ENCODE peak calls at places on chromosomes 11 and 22, in five cellular contexts. One of them, this sample, is unnamed.

GRCh38 chr11:100956321-100956720 is 173.3 kb downstream of the PGR start:
- DNase-seq in CD8-positive, alpha-beta T cell: no peak
- DNase-seq in choroid plexus epithelial cell: no peak
- DNase-seq in MCF 10A: no peak
- DNase-seq in MM.1S: no peak
- DNase-seq in this sample: no peak

GRCh38 chr11:69361466-69361865 is 67.5 kb downstream of the MYEOV start:
- DNase-seq in choroid plexus epithelial cell: no peak
- DNase-seq in MCF 10A: no peak
- DNase-seq in CD8-positive, alpha-beta T cell: no peak
- DNase-seq in MM.1S: no peak
- DNase-seq in this sample: no peak

GRCh38 chr11:67484847-67485311 is 2.1 kb downstream of the AIP start:
- DNase-seq in MCF 10A: no peak
- DNase-seq in MM.1S: no peak
- DNase-seq in CD8-positive, alpha-beta T cell: no peak
- DNase-seq in choroid plexus epithelial cell: no peak
- DNase-seq in this sample: no peak

GRCh38 chr22:27238935-27239510 is 562.5 kb downstream of the MN1 start:
- DNase-seq in MCF 10A: peak; percentile 83
- DNase-seq in choroid plexus epithelial cell: peak; percentile 99
- DNase-seq in CD8-positive, alpha-beta T cell: no peak
- DNase-seq in MM.1S: no peak
- DNase-seq in this sample: peak; percentile 97

GRCh38 chr11:32435511-32435946 is at the start of gene WT1:
- DNase-seq in MCF 10A: peak; percentile 35
- DNase-seq in CD8-positive, alpha-beta T cell: no peak
- DNase-seq in choroid plexus epithelial cell: no peak
- DNase-seq in MM.1S: no peak
- DNase-seq in this sample: no peak

GRCh38 chr11:114892381-114893197 is 214.3 kb downstream of the NXPE2 start:
- DNase-seq in CD8-positive, alpha-beta T cell: no peak
- DNase-seq in MCF 10A: peak; percentile 28
- DNase-seq in choroid plexus epithelial cell: no peak
- DNase-seq in MM.1S: no peak
- DNase-seq in this sample: no peak

GRCh38 chr11:73397468-73398131 is 21.4 kb downstream of the RELT start:
- DNase-seq in MM.1S: no peak
- DNase-seq in MCF 10A: no peak
- DNase-seq in CD8-positive, alpha-beta T cell: no peak
- DNase-seq in choroid plexus epithelial cell: no peak
- DNase-seq in this sample: no peak

GRCh38 chr11:27234043-27234668 is 128.9 kb downstream of the CCDC34 start:
- DNase-seq in choroid plexus epithelial cell: peak; percentile 95
- DNase-seq in MCF 10A: peak; percentile 69
- DNase-seq in MM.1S: no peak
- DNase-seq in CD8-positive, alpha-beta T cell: no peak
- DNase-seq in this sample: peak; percentile 97

GRCh38 chr11:69888671-69889076 is 69.5 kb upstream of the FGF3 start:
- DNase-seq in MCF 10A: peak; percentile 69
- DNase-seq in MM.1S: peak; percentile 70
- DNase-seq in CD8-positive, alpha-beta T cell: peak; percentile 25
- DNase-seq in choroid plexus epithelial cell: peak; percentile 64
- DNase-seq in this sample: peak; percentile 40

GRCh38 chr11:61776561-61777075 is 15.8 kb downstream of the TMEM258 start:
- DNase-seq in MCF 10A: peak; percentile 59
- DNase-seq in MM.1S: peak; percentile 42
- DNase-seq in CD8-positive, alpha-beta T cell: no peak
- DNase-seq in choroid plexus epithelial cell: peak; percentile 90
- DNase-seq in this sample: peak; percentile 69

GRCh38 chr11:77038825-77039326 is 4.7 kb downstream of the B3GNT6 start:
- DNase-seq in CD8-positive, alpha-beta T cell: no peak
- DNase-seq in MM.1S: no peak
- DNase-seq in choroid plexus epithelial cell: no peak
- DNase-seq in MCF 10A: no peak
- DNase-seq in this sample: no peak

GRCh38 chr22:47619631-47620030 is 857.2 kb downstream of the TBC1D22A start:
- DNase-seq in MCF 10A: no peak
- DNase-seq in choroid plexus epithelial cell: no peak
- DNase-seq in CD8-positive, alpha-beta T cell: no peak
- DNase-seq in MM.1S: no peak
- DNase-seq in this sample: no peak

GRCh38 chr11:69840371-69841169 is 21.4 kb upstream of the FGF3 start:
- DNase-seq in choroid plexus epithelial cell: no peak
- DNase-seq in MM.1S: no peak
- DNase-seq in CD8-positive, alpha-beta T cell: no peak
- DNase-seq in MCF 10A: peak; percentile 66
- DNase-seq in this sample: no peak

GRCh38 chr11:65776196-65776595 is 4.6 kb downstream of the AP5B1 start:
- DNase-seq in choroid plexus epithelial cell: peak; percentile 85
- DNase-seq in MCF 10A: peak; percentile 57
- DNase-seq in CD8-positive, alpha-beta T cell: no peak
- DNase-seq in MM.1S: no peak
- DNase-seq in this sample: no peak

GRCh38 chr11:44595964-44596381 is 30.5 kb downstream of the CD82 start:
- DNase-seq in CD8-positive, alpha-beta T cell: no peak
- DNase-seq in choroid plexus epithelial cell: no peak
- DNase-seq in MCF 10A: no peak
- DNase-seq in MM.1S: no peak
- DNase-seq in this sample: peak; percentile 21

GRCh38 chr11:1727088-1727690 is 23.2 kb downstream of the IFITM10 start:
- DNase-seq in MCF 10A: no peak
- DNase-seq in CD8-positive, alpha-beta T cell: no peak
- DNase-seq in MM.1S: no peak
- DNase-seq in choroid plexus epithelial cell: no peak
- DNase-seq in this sample: no peak

GRCh38 chr11:112533682-112534081 is 273.0 kb upstream of the PLET1 start:
- DNase-seq in MCF 10A: no peak
- DNase-seq in CD8-positive, alpha-beta T cell: no peak
- DNase-seq in MM.1S: no peak
- DNase-seq in choroid plexus epithelial cell: no peak
- DNase-seq in this sample: no peak

GRCh38 chr11:80899381-80899780 is 1458.6 kb upstream of the TENM4 start:
- DNase-seq in choroid plexus epithelial cell: peak; percentile 61
- DNase-seq in MM.1S: no peak
- DNase-seq in CD8-positive, alpha-beta T cell: no peak
- DNase-seq in MCF 10A: peak; percentile 66
- DNase-seq in this sample: no peak

GRCh38 chr11:65555693-65556231 is 2.4 kb downstream of the LTBP3 start:
- DNase-seq in choroid plexus epithelial cell: peak; percentile 68
- DNase-seq in MM.1S: no peak
- DNase-seq in MCF 10A: peak; percentile 95
- DNase-seq in CD8-positive, alpha-beta T cell: no peak
- DNase-seq in this sample: peak; percentile 90

GRCh38 chr11:42025404-42025803 is 566.0 kb upstream of the LRRC4C start:
- DNase-seq in MCF 10A: no peak
- DNase-seq in choroid plexus epithelial cell: no peak
- DNase-seq in MM.1S: no peak
- DNase-seq in CD8-positive, alpha-beta T cell: no peak
- DNase-seq in this sample: peak; percentile 4

GRCh38 chr22:45262195-45262930 is 21.7 kb upstream of the KIAA0930 start:
- DNase-seq in MM.1S: no peak
- DNase-seq in MCF 10A: no peak
- DNase-seq in choroid plexus epithelial cell: no peak
- DNase-seq in CD8-positive, alpha-beta T cell: no peak
- DNase-seq in this sample: no peak

GRCh38 chr11:77821349-77821851 is 456 bp downstream of the AAMDC start:
- DNase-seq in MM.1S: peak; percentile 13
- DNase-seq in choroid plexus epithelial cell: peak; percentile 52
- DNase-seq in CD8-positive, alpha-beta T cell: no peak
- DNase-seq in MCF 10A: peak; percentile 25
- DNase-seq in this sample: peak; percentile 47

GRCh38 chr11:112408551-112408950 is 147.9 kb upstream of the PLET1 start:
- DNase-seq in MM.1S: no peak
- DNase-seq in choroid plexus epithelial cell: no peak
- DNase-seq in MCF 10A: no peak
- DNase-seq in CD8-positive, alpha-beta T cell: no peak
- DNase-seq in this sample: no peak

GRCh38 chr11:70146895-70147520 is 56.1 kb upstream of the FADD start:
- DNase-seq in MM.1S: no peak
- DNase-seq in MCF 10A: no peak
- DNase-seq in CD8-positive, alpha-beta T cell: no peak
- DNase-seq in choroid plexus epithelial cell: no peak
- DNase-seq in this sample: no peak

GRCh38 chr11:71112454-71112853 is 139.9 kb downstream of the SHANK2 start:
- DNase-seq in MM.1S: no peak
- DNase-seq in CD8-positive, alpha-beta T cell: no peak
- DNase-seq in MCF 10A: no peak
- DNase-seq in choroid plexus epithelial cell: no peak
- DNase-seq in this sample: no peak

GRCh38 chr11:108906826-108907225 is 242.0 kb downstream of the DDX10 start:
- DNase-seq in MCF 10A: peak; percentile 26
- DNase-seq in CD8-positive, alpha-beta T cell: no peak
- DNase-seq in MM.1S: no peak
- DNase-seq in choroid plexus epithelial cell: peak; percentile 70
- DNase-seq in this sample: peak; percentile 57

GRCh38 chr22:48689206-48689605 is 1138.5 kb downstream of the BRD1 start:
- DNase-seq in CD8-positive, alpha-beta T cell: no peak
- DNase-seq in MCF 10A: no peak
- DNase-seq in MM.1S: no peak
- DNase-seq in choroid plexus epithelial cell: no peak
- DNase-seq in this sample: no peak

GRCh38 chr11:34052608-34053160 is 1.2 kb downstream of the CAPRIN1 start:
- DNase-seq in CD8-positive, alpha-beta T cell: peak; percentile 1
- DNase-seq in choroid plexus epithelial cell: no peak
- DNase-seq in MCF 10A: peak; percentile 21
- DNase-seq in MM.1S: peak; percentile 16
- DNase-seq in this sample: no peak

GRCh38 chr22:35421121-35421520 is 21.2 kb downstream of the MCM5 start:
- DNase-seq in MCF 10A: no peak
- DNase-seq in choroid plexus epithelial cell: no peak
- DNase-seq in CD8-positive, alpha-beta T cell: no peak
- DNase-seq in MM.1S: no peak
- DNase-seq in this sample: no peak

GRCh38 chr11:34219862-34220490 is 114.5 kb downstream of the NAT10 start:
- DNase-seq in choroid plexus epithelial cell: no peak
- DNase-seq in MM.1S: no peak
- DNase-seq in CD8-positive, alpha-beta T cell: no peak
- DNase-seq in MCF 10A: no peak
- DNase-seq in this sample: no peak

GRCh38 chr11:73452726-73453125 is 76.5 kb downstream of the RELT start:
- DNase-seq in MCF 10A: no peak
- DNase-seq in choroid plexus epithelial cell: no peak
- DNase-seq in CD8-positive, alpha-beta T cell: no peak
- DNase-seq in MM.1S: no peak
- DNase-seq in this sample: no peak

GRCh38 chr22:23216331-23217170 is 36.2 kb downstream of the BCR start:
- DNase-seq in MM.1S: no peak
- DNase-seq in MCF 10A: peak; percentile 21
- DNase-seq in choroid plexus epithelial cell: no peak
- DNase-seq in CD8-positive, alpha-beta T cell: no peak
- DNase-seq in this sample: no peak

GRCh38 chr11:44427432-44427831 is 117.5 kb upstream of the ALX4 start:
- DNase-seq in MM.1S: no peak
- DNase-seq in MCF 10A: peak; percentile 14
- DNase-seq in CD8-positive, alpha-beta T cell: no peak
- DNase-seq in choroid plexus epithelial cell: no peak
- DNase-seq in this sample: no peak

GRCh38 chr11:93193721-93194120 is 4.1 kb downstream of the SLC36A4 start:
- DNase-seq in MCF 10A: peak; percentile 39
- DNase-seq in CD8-positive, alpha-beta T cell: no peak
- DNase-seq in choroid plexus epithelial cell: no peak
- DNase-seq in MM.1S: no peak
- DNase-seq in this sample: no peak

GRCh38 chr11:35346472-35347136 is 72.8 kb downstream of the SLC1A2 start:
- DNase-seq in choroid plexus epithelial cell: no peak
- DNase-seq in MCF 10A: no peak
- DNase-seq in CD8-positive, alpha-beta T cell: no peak
- DNase-seq in MM.1S: no peak
- DNase-seq in this sample: no peak
- TF ChIP-seq CTCF in choroid plexus epithelial cell: no peak
- TF ChIP-seq CTCF in MCF 10A: no peak
- TF ChIP-seq CTCF in CD8-positive, alpha-beta T cell: no peak
- TF ChIP-seq CTCF in MM.1S: no peak
- TF ChIP-seq CTCF in this sample: no peak

DNA sequence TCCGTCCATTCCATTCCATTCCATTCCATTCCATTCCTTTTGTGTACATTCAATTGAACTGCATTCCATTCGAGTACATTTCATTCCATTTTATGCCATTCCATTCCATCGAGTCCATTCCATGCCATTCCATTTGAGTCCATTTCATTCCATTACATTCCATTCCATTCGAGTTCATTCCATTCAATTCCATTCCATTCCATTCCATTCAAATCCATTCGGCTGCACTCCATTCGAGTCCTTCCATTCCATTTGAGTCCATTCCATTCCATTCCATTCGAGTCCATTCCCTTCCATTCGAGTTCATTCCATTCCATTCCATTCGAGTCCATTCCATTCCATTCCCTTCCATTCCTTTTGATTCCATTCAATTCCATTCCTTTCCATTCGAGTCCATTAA is 4800.6 kb upstream of the OR11H1 start:
- DNase-seq in MM.1S: no peak
- DNase-seq in CD8-positive, alpha-beta T cell: no peak
- DNase-seq in MCF 10A: no peak
- DNase-seq in choroid plexus epithelial cell: no peak
- DNase-seq in this sample: no peak
- TF ChIP-seq CTCF in MM.1S: no peak
- TF ChIP-seq CTCF in CD8-positive, alpha-beta T cell: no peak
- TF ChIP-seq CTCF in MCF 10A: no peak
- TF ChIP-seq CTCF in choroid plexus epithelial cell: no peak
- TF ChIP-seq CTCF in this sample: no peak

DNA sequence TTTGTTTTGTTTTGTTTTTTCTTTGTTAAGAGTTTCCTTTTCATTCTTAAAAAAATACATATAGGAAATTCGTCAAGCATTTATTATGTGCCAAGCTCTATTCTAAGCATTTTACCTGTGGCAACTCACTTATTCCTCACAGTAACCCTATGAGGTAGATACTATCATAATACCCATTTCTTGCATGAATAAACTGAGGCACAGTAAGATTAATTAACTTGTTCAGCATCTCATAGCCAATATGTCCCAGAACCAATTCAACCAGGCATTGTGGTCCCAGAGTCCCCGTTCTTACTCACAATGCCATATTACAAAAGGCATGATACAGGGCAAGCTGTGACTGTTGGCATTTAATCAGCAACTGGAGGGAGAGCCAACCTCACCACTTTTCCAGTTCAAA is 83.7 kb downstream of the RAB30 start:
- DNase-seq in MM.1S: no peak
- DNase-seq in choroid plexus epithelial cell: no peak
- DNase-seq in MCF 10A: no peak
- DNase-seq in CD8-positive, alpha-beta T cell: no peak
- DNase-seq in this sample: no peak
- TF ChIP-seq CTCF in MM.1S: no peak
- TF ChIP-seq CTCF in choroid plexus epithelial cell: no peak
- TF ChIP-seq CTCF in MCF 10A: no peak
- TF ChIP-seq CTCF in CD8-positive, alpha-beta T cell: no peak
- TF ChIP-seq CTCF in this sample: no peak

DNA sequence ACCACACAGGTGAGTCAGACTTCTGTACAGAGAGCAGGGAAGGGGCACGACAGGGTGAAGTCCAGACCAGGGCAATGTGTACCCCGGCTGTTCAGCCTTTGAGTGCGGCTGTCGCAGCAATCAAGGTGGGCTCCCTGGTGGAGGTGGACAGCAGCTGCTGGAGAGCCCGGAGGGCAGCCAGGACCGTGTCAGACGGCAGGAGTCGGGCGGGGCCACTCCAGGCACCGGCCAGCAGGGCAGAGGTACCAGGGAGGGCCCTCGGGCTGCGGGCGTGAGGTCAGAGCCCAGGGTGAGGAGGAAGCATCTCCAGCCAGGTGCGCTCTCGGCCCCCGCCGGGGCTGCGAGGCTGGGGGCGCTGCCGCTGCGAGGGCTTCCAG is 802 bp upstream of the PIM3 start:
- DNase-seq in MM.1S: no peak
- DNase-seq in MCF 10A: peak; percentile 81
- DNase-seq in CD8-positive, alpha-beta T cell: no peak
- DNase-seq in choroid plexus epithelial cell: peak; percentile 15
- DNase-seq in this sample: no peak
- TF ChIP-seq CTCF in MM.1S: peak; percentile 4
- TF ChIP-seq CTCF in MCF 10A: no peak
- TF ChIP-seq CTCF in CD8-positive, alpha-beta T cell: no peak
- TF ChIP-seq CTCF in choroid plexus epithelial cell: no peak
- TF ChIP-seq CTCF in this sample: no peak